ENCODE peak calls at places on chromosome 2, in six cellular contexts. C, A, F, T, J and O are unnamed samples.

GRCh38 chr2:196823750-196824149 is 14.6 kb upstream of the C2orf66 start:
- DNase-seq in C (no peak), A (no peak), F (no peak), T (no peak), J (peak), O (no peak)

GRCh38 chr2:144447535-144447934 is 72.4 kb downstream of the ZEB2 start:
- DNase-seq in C (no peak), A (no peak), F (no peak), T (no peak), J (no peak), O (no peak)

GRCh38 chr2:239528883-239529282 is 128.1 kb upstream of the HDAC4 start:
- DNase-seq in C (no peak), A (no peak), F (no peak), T (no peak), J (no peak), O (no peak)

GRCh38 chr2:53403836-53404413 is 363.7 kb upstream of the CHAC2 start:
- DNase-seq in C (no peak), A (no peak), F (no peak), T (no peak), J (peak), O (no peak)

GRCh38 chr2:39118786-39119499 is 1.9 kb downstream of the SOS1 start:
- DNase-seq in C (no peak), A (no peak), F (no peak), T (no peak), J (no peak), O (no peak)

GRCh38 chr2:133286326-133286922 is 281.8 kb downstream of the NCKAP5 start:
- DNase-seq in C (no peak), A (no peak), F (no peak), T (no peak), J (no peak), O (no peak)

GRCh38 chr2:17226941-17227340 is 291.3 kb downstream of the RAD51AP2 start:
- DNase-seq in C (no peak), A (no peak), F (no peak), T (no peak), J (no peak), O (no peak)

GRCh38 chr2:236862526-236862925 is 223.2 kb upstream of the COPS8 start:
- DNase-seq in C (no peak), A (no peak), F (no peak), T (no peak), J (no peak), O (no peak)